ENCODE peak calls at places on chromosomes 7 and 10, in eight cellular contexts. C is A549; T is aorta; N is Karpas-422; B is mesendoderm; Y is caudate nucleus; A is CD4-positive, alpha-beta T cell; J is PC-3. D is an unnamed sample.

GRCh38 chr7:1555813-1556540 is at the start of gene TMEM184A:
- DNase-seq in B (peak), N (peak), A (peak), J (peak), T (no peak), C (peak), Y (no peak), D (peak)

GRCh38 chr7:141585592-141586510 is 34.6 kb downstream of the AGK start:
- DNase-seq in N (no peak), T (no peak), A (no peak), J (peak), Y (no peak), B (peak), C (peak), D (peak)

GRCh38 chr7:137898839-137899681 is 52.3 kb upstream of the DGKI start:
- DNase-seq in N (peak), B (peak), A (peak), Y (peak), C (peak), J (peak), T (peak), D (peak)

GRCh38 chr10:7085147-7085912 is 325.5 kb downstream of the SFMBT2 start:
- DNase-seq in Y (peak), C (no peak), T (no peak), N (no peak), B (no peak), A (no peak), J (no peak), D (no peak)

GRCh38 chr7:51198654-51199053 is 118.0 kb downstream of the COBL start:
- DNase-seq in T (no peak), N (no peak), C (no peak), Y (no peak), B (no peak), A (no peak), J (no peak), D (no peak)

GRCh38 chr7:25171071-25171470 is 46.0 kb upstream of the CYCS start:
- DNase-seq in J (no peak), A (no peak), C (no peak), T (no peak), B (no peak), Y (no peak), N (no peak), D (no peak)

GRCh38 chr7:117674617-117675016 is 194.8 kb downstream of the CFTR start:
- DNase-seq in B (peak), J (no peak), A (no peak), T (no peak), Y (no peak), N (no peak), C (no peak), D (no peak)

GRCh38 chr7:123643495-123644428 is 11.9 kb upstream of the LMOD2 start:
- DNase-seq in B (peak), Y (no peak), C (no peak), N (peak), A (no peak), J (peak), T (no peak), D (peak)

GRCh38 chr10:105769248-105770184 is 1128.4 kb downstream of the SORCS3 start:
- DNase-seq in N (no peak), T (no peak), C (no peak), Y (no peak), B (peak), J (peak), A (no peak), D (peak)

GRCh38 chr7:332020-332517 is 42.1 kb downstream of the FOXL3 start:
- DNase-seq in B (no peak), N (no peak), A (no peak), J (no peak), T (peak), C (no peak), Y (no peak), D (no peak)

GRCh38 chr7:122059516-122059915 is 84.5 kb downstream of the AASS start:
- DNase-seq in N (no peak), A (no peak), Y (no peak), T (no peak), B (no peak), J (no peak), C (no peak), D (no peak)

GRCh38 chr7:107450970-107451369 is 18.9 kb upstream of the GPR22 start:
- DNase-seq in C (no peak), B (no peak), A (no peak), J (no peak), Y (no peak), N (no peak), T (no peak), D (no peak)

GRCh38 chr10:66982792-66983481 is 57.1 kb downstream of the LRRTM3 start:
- DNase-seq in C (no peak), Y (no peak), A (no peak), T (no peak), B (no peak), N (no peak), J (no peak), D (no peak)

GRCh38 chr7:55018361-55019328 is at the start of gene EGFR:
- DNase-seq in B (peak), A (no peak), N (no peak), Y (no peak), J (peak), T (peak), C (peak), D (peak)

GRCh38 chr7:50538478-50538877 is 26.7 kb downstream of the DDC start:
- DNase-seq in C (no peak), Y (no peak), B (no peak), J (no peak), N (no peak), A (no peak), T (no peak), D (no peak)

DNA sequence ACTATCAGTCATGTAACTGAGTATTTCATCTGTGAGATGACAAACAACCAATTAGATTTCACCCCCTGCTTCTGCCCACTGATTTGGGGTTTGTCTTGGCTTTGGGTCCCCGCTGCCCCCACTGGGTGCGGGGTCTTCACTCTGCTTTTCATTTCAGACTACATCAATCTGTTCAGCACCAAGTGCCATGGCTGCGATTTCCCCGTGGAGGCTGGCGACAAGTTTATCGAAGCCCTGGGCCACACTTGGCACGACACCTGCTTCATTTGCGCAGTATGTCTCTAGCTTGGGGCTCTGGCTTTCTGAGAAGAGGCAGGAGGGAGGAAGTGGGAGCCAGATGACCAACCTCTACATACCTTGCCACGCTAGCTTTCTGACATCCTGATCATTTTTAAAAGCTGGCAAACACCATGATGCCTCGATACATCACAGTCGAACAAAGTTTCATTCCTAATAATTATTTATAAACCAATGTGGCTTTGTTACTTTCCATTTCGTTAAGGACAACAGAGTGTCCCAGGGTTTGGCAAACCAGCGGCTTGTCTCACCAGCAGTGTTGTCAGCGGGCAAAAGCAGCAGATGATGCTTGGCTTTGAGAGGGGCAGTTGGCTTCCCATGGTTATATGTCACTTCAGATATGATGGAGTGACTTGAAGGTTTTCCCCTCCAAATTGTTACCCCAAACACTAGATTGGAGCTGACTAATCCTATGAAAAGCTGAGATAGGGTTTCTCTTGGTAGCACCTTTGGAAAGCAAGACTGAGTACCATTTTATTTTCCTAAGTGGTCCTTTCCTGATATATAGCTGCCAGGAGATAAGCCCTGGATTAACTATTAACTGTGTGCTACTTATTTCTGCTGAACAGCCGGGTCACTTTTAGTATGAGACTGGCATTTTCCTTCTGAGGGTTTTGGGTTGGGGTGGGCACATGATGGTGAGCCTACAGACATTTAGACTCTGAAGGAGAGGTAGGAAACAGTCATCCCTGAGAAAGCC is 30.1 kb upstream of the BMPR1A start:
- DNase-seq in C (no peak), A (no peak), Y (no peak), B (no peak), T (no peak), N (no peak), J (no peak), D (no peak)
- H3K27ac ChIP-seq in C (no peak), A (no peak), Y (no peak), B (no peak), T (no peak), N (no peak), J (no peak), D (no peak)

GRCh38 chr10:95125582-95125981 is 56.3 kb upstream of the CYP2C8 start:
- DNase-seq in B (no peak), A (no peak), C (no peak), N (no peak), Y (no peak), T (no peak), J (no peak), D (no peak)
- H3K27ac ChIP-seq in B (no peak), A (no peak), C (no peak), N (no peak), Y (no peak), T (no peak), J (no peak), D (no peak)

DNA sequence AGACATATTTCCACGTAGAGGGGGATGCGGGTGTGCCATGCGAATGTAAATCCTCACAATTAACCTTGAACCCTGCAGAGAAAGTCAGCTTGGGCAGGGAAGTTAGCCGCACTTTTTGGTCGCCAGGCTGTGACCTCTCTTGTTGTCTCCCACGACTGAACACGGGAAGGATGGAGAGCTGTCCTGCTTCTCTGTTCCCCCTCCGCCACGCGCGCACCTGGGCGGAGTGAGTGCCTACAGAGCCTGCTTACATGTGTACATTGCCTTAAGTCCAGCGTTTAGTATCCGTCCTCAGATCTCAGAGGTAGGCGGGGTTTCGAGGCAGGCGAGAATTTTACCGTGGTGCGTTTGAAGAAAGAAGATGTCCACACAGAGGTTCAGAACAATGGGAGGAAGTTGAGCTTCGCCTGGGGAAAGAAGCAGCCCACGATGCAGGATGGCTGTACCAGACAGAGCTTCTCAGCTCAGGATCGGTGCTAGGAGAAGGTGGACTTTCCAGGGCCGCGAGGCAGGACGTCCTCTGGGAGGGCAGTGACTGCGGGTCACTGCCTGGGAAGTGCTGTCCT is 482 bp upstream of the ERCC6 start:
- DNase-seq in N (peak), A (peak), C (peak), B (peak), Y (no peak), T (no peak), J (peak), D (peak)
- H3K27ac ChIP-seq in N (no peak), A (peak), C (peak), B (no peak), Y (peak), T (no peak), J (peak), D (peak)

DNA sequence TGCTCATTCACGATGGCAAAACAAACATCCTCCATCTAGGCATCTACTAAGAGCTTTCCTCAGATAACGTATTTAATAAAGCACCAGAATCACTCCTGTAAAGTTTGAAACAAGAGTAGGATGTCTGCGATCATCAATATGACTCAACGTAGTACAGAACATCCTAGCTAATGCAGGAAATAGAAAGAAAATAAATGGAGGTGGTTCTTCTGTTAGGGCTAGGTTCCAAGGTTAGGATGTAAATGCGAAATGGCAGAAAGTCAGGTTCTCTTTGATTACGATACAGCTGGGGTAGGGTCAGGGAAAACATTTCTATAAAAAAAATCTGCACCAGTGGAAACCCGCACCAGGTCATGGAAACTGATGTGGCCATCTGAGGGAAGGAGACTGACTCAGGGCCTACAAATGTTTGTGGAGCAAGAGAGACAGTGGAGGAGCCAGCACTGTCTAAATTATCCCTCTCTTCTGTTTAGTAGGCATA is 29.1 kb downstream of the CCDC6 start:
- DNase-seq in B (no peak), A (no peak), N (no peak), T (no peak), J (peak), C (no peak), Y (no peak), D (no peak)
- H3K27ac ChIP-seq in B (no peak), A (no peak), N (peak), T (peak), J (peak), C (no peak), Y (peak), D (no peak)

GRCh38 chr7:78134256-78134655 is 335.7 kb downstream of the PHTF2 start:
- DNase-seq in A (no peak), N (peak), Y (no peak), T (no peak), B (peak), J (peak), C (peak), D (peak)
- H3K27ac ChIP-seq in A (no peak), N (no peak), Y (no peak), T (no peak), B (no peak), J (no peak), C (no peak), D (no peak)

DNA sequence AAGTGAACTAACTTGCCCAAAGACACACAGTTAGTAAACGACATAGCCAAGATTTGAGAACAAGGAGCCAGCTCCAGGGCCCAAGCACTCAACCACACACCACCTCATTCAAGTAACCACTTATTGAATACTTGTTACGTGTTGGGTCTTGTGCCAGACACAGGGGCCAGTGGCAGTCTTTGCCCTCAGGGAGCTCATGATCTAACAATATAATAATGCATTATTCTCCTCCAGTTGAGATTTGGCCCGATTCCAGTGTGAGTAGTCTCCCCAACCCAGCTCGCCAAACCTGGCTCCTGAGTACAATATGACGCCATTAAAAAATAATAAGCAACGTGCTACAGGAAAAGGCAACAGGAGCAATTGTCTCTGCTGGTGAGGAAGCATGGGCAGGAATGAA is 14.4 kb upstream of the STK17A start:
- DNase-seq in J (peak), C (no peak), T (no peak), A (no peak), B (no peak), Y (no peak), N (no peak), D (peak)
- H3K27ac ChIP-seq in J (peak), C (peak), T (no peak), A (no peak), B (no peak), Y (no peak), N (no peak), D (peak)

DNA sequence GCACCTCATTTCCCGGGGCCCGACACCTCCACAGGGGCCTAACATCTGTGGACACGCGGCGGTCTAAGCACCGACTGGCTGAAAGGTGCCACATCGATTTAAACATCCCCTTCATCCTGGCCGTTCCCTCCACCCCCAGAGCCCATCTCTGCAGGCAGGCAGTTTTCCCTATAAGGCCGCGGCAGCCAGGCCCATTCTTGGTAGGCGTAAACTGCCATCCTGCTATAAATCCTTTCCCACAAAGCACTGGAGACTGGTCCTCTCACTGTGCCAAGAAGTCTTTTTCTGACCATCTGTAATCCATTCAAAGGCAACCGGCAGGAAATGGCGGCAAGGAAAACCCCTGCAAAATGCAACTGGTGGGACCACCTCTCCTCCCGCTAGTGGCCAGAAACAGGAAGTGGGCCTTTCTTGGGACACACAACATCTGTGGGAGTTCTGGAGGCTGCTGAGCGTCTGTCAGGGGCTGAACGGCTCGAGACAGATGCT is 22.4 kb downstream of the ATXN7L1 start:
- DNase-seq in Y (no peak), N (no peak), B (no peak), T (no peak), C (no peak), A (no peak), J (no peak), D (no peak)
- H3K27ac ChIP-seq in Y (no peak), N (no peak), B (no peak), T (no peak), C (no peak), A (no peak), J (no peak), D (no peak)

GRCh38 chr7:128259131-128260056 is 18.3 kb downstream of the LEP start:
- DNase-seq in N (no peak), T (no peak), C (no peak), Y (no peak), J (peak), B (peak), A (no peak), D (peak)
- H3K27ac ChIP-seq in N (no peak), T (no peak), C (peak), Y (no peak), J (peak), B (no peak), A (no peak), D (peak)

D was measured in RWPE1.